ENCODE peak calls at places on chromosomes 2 and 18, in five cellular contexts. G is H1, K is IMR-90, I is neuronal stem cell, B is H9. R is an unnamed sample.

GRCh38 chr2:70959271-70959761 is 19.1 kb upstream of the ANKRD53 start:
- DNase-seq in G (peak), K (no peak), I (no peak), B (peak), R (peak)

GRCh38 chr18:76657911-76658475 is 163.0 kb upstream of the ZNF516 start:
- DNase-seq in G (no peak), K (no peak), I (no peak), B (no peak), R (no peak)

GRCh38 chr2:170530284-170530745 is 184.8 kb upstream of the SP5 start:
- DNase-seq in G (peak), K (peak), I (peak), B (peak), R (no peak)

GRCh38 chr2:74587664-74588277 is 33.3 kb downstream of the DOK1 start:
- DNase-seq in G (peak), K (peak), I (peak), B (peak), R (peak)

GRCh38 chr18:61824733-61825363 is 68.0 kb downstream of the RNF152 start:
- DNase-seq in G (no peak), K (no peak), I (no peak), B (no peak), R (no peak)

GRCh38 chr2:223101340-223102039 is 49.5 kb downstream of the KCNE4 start:
- DNase-seq in G (peak), K (peak), I (peak), B (peak), R (peak)

GRCh38 chr18:57784816-57785144 is 18.3 kb downstream of the ATP8B1 start:
- DNase-seq in G (no peak), K (no peak), I (no peak), B (no peak), R (no peak)

GRCh38 chr2:193695367-193695766 is 1500.6 kb upstream of the TMEFF2 start:
- DNase-seq in G (no peak), K (no peak), I (no peak), B (no peak), R (peak)

GRCh38 chr2:84187258-84187657 is 271.8 kb downstream of the SUCLG1 start:
- DNase-seq in G (no peak), K (no peak), I (no peak), B (no peak), R (no peak)

GRCh38 chr2:66268756-66269155 is 166.2 kb upstream of the MEIS1 start:
- DNase-seq in G (no peak), K (no peak), I (no peak), B (no peak), R (peak)

GRCh38 chr18:621181-621580 is 24.4 kb downstream of the CLUL1 start:
- DNase-seq in G (no peak), K (peak), I (no peak), B (no peak), R (no peak)

GRCh38 chr2:128316777-128317185 is 1.9 kb downstream of the HS6ST1 start:
- DNase-seq in G (no peak), K (no peak), I (no peak), B (no peak), R (no peak)

GRCh38 chr2:26542194-26542455 is 64.2 kb upstream of the OTOF start:
- DNase-seq in G (no peak), K (no peak), I (no peak), B (no peak), R (no peak)

GRCh38 chr2:11680181-11680900 is 10.3 kb upstream of the NTSR2 start:
- DNase-seq in G (no peak), K (peak), I (no peak), B (no peak), R (no peak)

GRCh38 chr2:160014227-160014626 is 48.2 kb downstream of the PLA2R1 start:
- DNase-seq in G (no peak), K (no peak), I (no peak), B (no peak), R (no peak)

GRCh38 chr18:78082776-78083175 is 833.1 kb downstream of the GALR1 start:
- DNase-seq in G (no peak), K (no peak), I (no peak), B (no peak), R (no peak)

GRCh38 chr18:40956213-40956612 is 998.8 kb upstream of the PIK3C3 start:
- DNase-seq in G (no peak), K (no peak), I (no peak), B (no peak), R (no peak)

GRCh38 chr18:55998071-55998522 is 410.1 kb upstream of the TCF4 start:
- DNase-seq in G (peak), K (peak), I (peak), B (peak), R (no peak)

GRCh38 chr18:57294547-57294946 is 57.8 kb upstream of the ST8SIA3 start:
- DNase-seq in G (no peak), K (no peak), I (no peak), B (peak), R (no peak)

GRCh38 chr2:199457147-199458016 is at the start of gene SATB2:
- DNase-seq in G (peak), K (peak), I (peak), B (peak), R (peak)

GRCh38 chr2:216956820-216957493 is 97.1 kb upstream of the TNP1 start:
- DNase-seq in G (no peak), K (peak), I (no peak), B (no peak), R (no peak)

GRCh38 chr18:11994346-11994707 is 13.0 kb downstream of the IMPA2 start:
- DNase-seq in G (no peak), K (peak), I (no peak), B (no peak), R (peak)

GRCh38 chr2:184372484-184372883 is 225.8 kb upstream of the ZNF804A start:
- DNase-seq in G (no peak), K (no peak), I (peak), B (no peak), R (no peak)

GRCh38 chr18:32093523-32093922 is 1.8 kb downstream of the RNF138 start:
- DNase-seq in G (no peak), K (peak), I (no peak), B (no peak), R (no peak)

GRCh38 chr2:37389984-37390765 is 45.7 kb downstream of the QPCT start:
- DNase-seq in G (peak), K (peak), I (no peak), B (peak), R (peak)

GRCh38 chr2:169613876-169614275 is 29.7 kb downstream of the PPIG start:
- DNase-seq in G (no peak), K (no peak), I (no peak), B (no peak), R (no peak)

GRCh38 chr18:70490008-70490933 is 201.4 kb downstream of the SOCS6 start:
- DNase-seq in G (no peak), K (peak), I (peak), B (no peak), R (peak)

GRCh38 chr18:61589724-61590065 is 256.5 kb downstream of the CDH20 start:
- DNase-seq in G (no peak), K (peak), I (no peak), B (no peak), R (no peak)

GRCh38 chr2:56522605-56523089 is 338.9 kb downstream of the CCDC85A start:
- DNase-seq in G (no peak), K (peak), I (no peak), B (no peak), R (no peak)

GRCh38 chr2:39107156-39107555 is 13.7 kb downstream of the SOS1 start:
- DNase-seq in G (no peak), K (no peak), I (no peak), B (no peak), R (no peak)

GRCh38 chr2:58240938-58241755 is at the start of gene FANCL:
- DNase-seq in G (peak), K (peak), I (peak), B (peak), R (peak)

GRCh38 chr2:58239243-58239642 is 1.9 kb downstream of the FANCL start:
- DNase-seq in G (no peak), K (no peak), I (no peak), B (no peak), R (no peak)

GRCh38 chr2:58237741-58238140 is 3.4 kb downstream of the FANCL start:
- DNase-seq in G (no peak), K (no peak), I (no peak), B (no peak), R (no peak)

GRCh38 chr2:58235988-58236387 is 5.1 kb downstream of the FANCL start:
- DNase-seq in G (no peak), K (no peak), I (no peak), B (no peak), R (no peak)

GRCh38 chr2:58240595-58240937 is 559 bp downstream of the FANCL start:
- DNase-seq in G (no peak), K (no peak), I (no peak), B (no peak), R (peak)
- H3K4ac ChIP-seq in G (peak), K (peak), I (no peak), B (no peak), R (no peak)

GRCh38 chr2:152583512-152584188 is 133.6 kb downstream of the PRPF40A start:
- DNase-seq in G (no peak), K (no peak), I (no peak), B (no peak), R (no peak)
- H2AFZ ChIP-seq in G (no peak), K (no peak), I (no peak), B (no peak), R (no peak)

DNA sequence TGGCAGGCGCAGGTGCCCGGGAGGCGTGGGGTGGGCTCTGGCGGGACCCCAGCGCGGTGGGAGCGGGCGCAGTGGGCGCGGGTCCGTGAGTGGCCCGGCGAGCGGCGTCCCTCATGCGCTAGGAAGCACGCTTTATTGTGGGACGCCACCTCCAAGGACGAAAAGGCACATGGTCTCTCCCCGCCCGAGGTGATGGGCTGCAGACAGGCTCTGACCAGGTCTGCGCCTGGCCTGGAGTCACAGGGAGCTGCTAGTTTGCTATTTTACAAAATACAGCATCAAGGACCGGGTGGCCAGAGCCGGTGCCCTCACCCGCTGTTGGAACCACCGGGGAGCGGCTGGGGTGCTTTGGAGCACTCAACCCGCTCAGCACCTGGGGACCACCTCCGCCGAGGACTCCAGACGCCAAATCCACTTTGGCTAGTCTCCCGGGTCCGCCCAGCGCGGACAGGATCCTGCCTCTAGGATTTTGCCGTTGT is 65.3 kb downstream of the LRRFIP1 start:
- DNase-seq in G (no peak), K (no peak), I (no peak), B (peak), R (no peak)
- H3K4ac ChIP-seq in G (peak), K (peak), I (no peak), B (no peak), R (peak)

GRCh38 chr2:110878150-110878549 is 145.8 kb downstream of the ACOXL start:
- DNase-seq in G (no peak), K (no peak), I (no peak), B (no peak), R (no peak)

GRCh38 chr2:110877031-110877827 is 144.9 kb downstream of the ACOXL start:
- DNase-seq in G (no peak), K (no peak), I (no peak), B (no peak), R (no peak)

GRCh38 chr2:110875384-110875725 is 143.0 kb downstream of the ACOXL start:
- DNase-seq in G (no peak), K (no peak), I (no peak), B (no peak), R (no peak)

GRCh38 chr2:110874565-110875383 is 142.4 kb downstream of the ACOXL start:
- DNase-seq in G (no peak), K (no peak), I (no peak), B (no peak), R (no peak)

GRCh38 chr2:110876167-110876999 is 144.0 kb downstream of the ACOXL start:
- DNase-seq in G (no peak), K (no peak), I (no peak), B (no peak), R (no peak)
- H2AFZ ChIP-seq in G (no peak), K (no peak), I (no peak), B (no peak), R (no peak)

DNA sequence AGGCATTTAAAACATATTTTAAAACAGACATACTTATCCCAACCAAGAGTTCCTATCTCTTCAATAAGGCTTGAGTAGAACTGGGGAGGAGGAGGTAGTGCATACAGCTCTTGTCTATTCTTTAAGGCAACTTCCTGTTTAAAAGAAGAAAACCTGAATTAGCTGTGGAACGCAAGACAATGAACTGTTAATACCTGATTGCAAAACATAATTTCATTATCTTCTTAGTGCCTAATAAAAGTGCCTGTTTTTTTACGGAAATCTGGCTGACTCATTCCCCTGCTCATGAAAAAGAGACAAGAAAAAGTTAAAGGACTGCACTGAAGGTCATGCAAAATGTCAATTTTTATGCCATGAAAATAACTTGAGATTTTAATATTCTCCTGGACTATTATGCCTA is 19.2 kb downstream of the FANCL start:
- DNase-seq in G (no peak), K (no peak), I (no peak), B (no peak), R (no peak)
- H3K4ac ChIP-seq in G (no peak), K (no peak), I (no peak), B (no peak), R (no peak)

DNA sequence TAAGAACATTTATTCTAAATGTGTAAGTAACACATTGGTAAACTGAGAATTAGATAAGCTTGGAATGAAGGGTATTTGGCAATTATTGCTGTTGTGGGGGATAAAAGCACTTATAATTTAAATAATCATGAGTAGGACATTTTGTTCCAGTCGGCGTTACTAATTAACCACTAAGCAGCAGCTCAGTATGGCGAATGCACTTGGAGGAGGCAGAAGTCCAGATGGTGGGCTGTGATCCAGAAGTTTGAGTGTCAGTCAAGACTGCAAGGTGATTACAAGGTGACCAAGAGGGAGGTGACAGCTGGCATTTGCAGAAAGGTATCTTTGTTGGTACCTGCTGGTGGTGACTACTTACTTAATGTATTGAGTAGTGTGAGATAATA is 643.6 kb upstream of the FAM98A start:
- DNase-seq in G (no peak), K (no peak), I (no peak), B (no peak), R (no peak)
- H2AFZ ChIP-seq in G (no peak), K (no peak), I (no peak), B (no peak), R (no peak)

DNA sequence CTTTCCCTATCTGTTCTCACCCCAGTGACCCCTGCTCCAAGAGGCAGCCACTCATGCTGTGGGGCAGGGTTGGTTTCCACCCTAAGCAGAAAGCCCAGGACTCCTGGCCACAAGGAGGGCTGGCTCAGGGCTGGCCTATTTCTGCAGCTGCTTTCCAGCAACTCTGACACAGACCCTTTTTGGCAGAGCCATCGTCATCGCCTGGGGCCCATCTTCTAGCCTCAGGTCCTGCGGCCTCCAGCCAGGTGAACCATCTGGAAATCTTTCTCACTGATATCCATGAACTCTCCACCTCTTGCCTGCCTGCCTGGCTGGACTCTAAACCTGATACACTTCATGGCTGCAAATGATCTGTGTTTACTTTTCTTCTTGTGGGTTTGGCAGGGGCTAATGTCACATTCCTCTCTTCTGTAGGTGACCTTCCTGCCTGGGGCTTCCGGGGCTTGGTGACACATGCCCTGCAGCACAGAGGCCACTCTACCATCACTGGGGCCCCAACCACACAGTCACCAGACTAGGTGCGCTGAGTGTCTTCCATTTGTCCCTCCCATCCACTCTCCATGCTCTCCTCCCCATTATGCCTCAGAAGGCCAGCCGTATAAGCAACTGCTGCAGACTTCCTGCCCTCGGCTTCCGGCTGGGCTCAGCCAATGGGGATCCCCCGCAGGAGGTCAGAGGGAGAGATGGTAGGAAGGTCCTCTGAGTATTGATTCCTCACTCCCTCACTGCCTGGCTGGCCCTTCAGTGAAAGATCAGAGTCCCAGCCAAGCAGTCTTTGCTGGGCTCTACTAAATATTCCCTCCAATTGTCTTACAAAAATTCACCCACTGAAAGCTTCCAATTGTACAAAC is 9.7 kb upstream of the COPS8 start:
- DNase-seq in G (no peak), K (peak), I (no peak), B (no peak), R (no peak)
- H3K4ac ChIP-seq in G (no peak), K (peak), I (no peak), B (no peak), R (no peak)

GRCh38 chr2:226772389-226773179 is 27.0 kb downstream of the IRS1 start:
- DNase-seq in G (no peak), K (peak), I (no peak), B (no peak), R (no peak)
- H2AFZ ChIP-seq in G (no peak), K (no peak), I (no peak), B (no peak), R (no peak)

GRCh38 chr2:43340066-43340465 is 113.7 kb upstream of the ZFP36L2 start:
- DNase-seq in G (no peak), K (peak), I (no peak), B (no peak), R (no peak)

GRCh38 chr2:43343573-43344304 is 117.3 kb upstream of the ZFP36L2 start:
- DNase-seq in G (no peak), K (peak), I (no peak), B (no peak), R (no peak)

GRCh38 chr2:43340945-43341356 is 114.5 kb upstream of the ZFP36L2 start:
- DNase-seq in G (no peak), K (peak), I (no peak), B (no peak), R (no peak)

GRCh38 chr2:43344911-43345373 is 118.5 kb upstream of the ZFP36L2 start:
- DNase-seq in G (no peak), K (peak), I (no peak), B (no peak), R (no peak)

GRCh38 chr2:43341959-43342757 is 115.8 kb upstream of the ZFP36L2 start:
- DNase-seq in G (no peak), K (no peak), I (no peak), B (no peak), R (no peak)
- H3K4ac ChIP-seq in G (no peak), K (peak), I (no peak), B (no peak), R (no peak)

DNA sequence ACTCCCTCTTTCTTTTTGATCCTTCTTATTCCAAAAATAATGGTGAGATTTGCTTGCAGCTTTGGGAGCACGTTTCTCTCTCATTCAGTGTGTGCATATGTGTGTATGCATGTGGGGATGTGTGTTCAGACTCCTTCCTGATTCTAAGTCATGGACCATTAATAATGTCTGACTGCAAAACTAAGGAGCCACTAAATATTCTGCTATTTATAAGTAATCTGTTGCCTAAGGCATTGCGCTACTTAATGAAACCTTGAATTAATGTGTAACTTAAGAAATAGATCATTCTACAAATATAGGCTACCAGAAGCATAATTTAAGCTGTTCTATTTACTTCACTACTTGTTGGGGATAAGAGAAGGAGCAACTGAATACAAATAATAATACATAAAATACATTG is 182.1 kb downstream of the TFCP2L1 start:
- DNase-seq in G (no peak), K (no peak), I (no peak), B (no peak), R (no peak)
- H2AFZ ChIP-seq in G (no peak), K (no peak), I (no peak), B (no peak), R (no peak)

R was measured in trophoblast cell.